ENCODE peak calls at places on chromosomes 13 and 19, in seven cellular contexts. N, T, C, O, G, Y and V are unnamed samples.

GRCh38 chr19:13579388-13580060 is 73.2 kb upstream of the CACNA1A start:
- DNase-seq in N (no peak), T (no peak), Y (no peak), O (no peak), G (no peak), C (no peak), V (no peak)

GRCh38 chr13:47454986-47455385 is 546.1 kb downstream of the SUCLA2 start:
- DNase-seq in N (no peak), O (no peak), T (no peak), C (no peak), Y (no peak), G (no peak), V (no peak)

GRCh38 chr19:51450730-51451307 is 7.4 kb downstream of the SIGLEC8 start:
- DNase-seq in N (no peak), O (no peak), G (no peak), C (no peak), Y (no peak), T (no peak), V (no peak)

GRCh38 chr13:105655046-105655445 is 880.4 kb downstream of the EFNB2 start:
- DNase-seq in G (no peak), C (no peak), Y (no peak), T (no peak), N (no peak), O (no peak), V (no peak)

GRCh38 chr19:39407644-39408391 is 1.2 kb downstream of the ZFP36 start:
- DNase-seq in T (peak; percentile 82), C (no peak), O (peak; percentile 65), G (peak; percentile 81), N (no peak), Y (peak; percentile 50), V (peak; percentile 85)

GRCh38 chr13:68323106-68323505 is 1093.0 kb upstream of the PCDH9 start:
- DNase-seq in C (no peak), G (no peak), O (no peak), T (no peak), Y (no peak), N (no peak), V (no peak)

GRCh38 chr19:44111910-44112463 is 1.2 kb upstream of the ZNF225 start:
- DNase-seq in O (no peak), C (peak; percentile 57), T (no peak), G (no peak), Y (no peak), N (no peak), V (no peak)

GRCh38 chr13:74710006-74710405 is 575.8 kb upstream of the KLF12 start:
- DNase-seq in Y (no peak), O (no peak), N (no peak), T (no peak), G (no peak), C (no peak), V (no peak)

GRCh38 chr19:3298853-3299449 is 67.4 kb upstream of the NFIC start:
- DNase-seq in N (no peak), Y (no peak), T (no peak), G (no peak), O (no peak), C (no peak), V (no peak)

GRCh38 chr13:26771796-26772195 is 11.2 kb upstream of the GPR12 start:
- DNase-seq in T (no peak), N (no peak), Y (no peak), C (no peak), O (no peak), G (no peak), V (no peak)
- H3K27me3 ChIP-seq in T (peaks cover 3% of the 10 kb centered on the region), N (peaks cover 7% of the 10 kb centered on the region), Y (no peaks in the 10 kb centered on the region), C (no peaks in the 10 kb centered on the region), O (no peaks in the 10 kb centered on the region), G (no peaks in the 10 kb centered on the region), V (no peaks in the 10 kb centered on the region)

DNA sequence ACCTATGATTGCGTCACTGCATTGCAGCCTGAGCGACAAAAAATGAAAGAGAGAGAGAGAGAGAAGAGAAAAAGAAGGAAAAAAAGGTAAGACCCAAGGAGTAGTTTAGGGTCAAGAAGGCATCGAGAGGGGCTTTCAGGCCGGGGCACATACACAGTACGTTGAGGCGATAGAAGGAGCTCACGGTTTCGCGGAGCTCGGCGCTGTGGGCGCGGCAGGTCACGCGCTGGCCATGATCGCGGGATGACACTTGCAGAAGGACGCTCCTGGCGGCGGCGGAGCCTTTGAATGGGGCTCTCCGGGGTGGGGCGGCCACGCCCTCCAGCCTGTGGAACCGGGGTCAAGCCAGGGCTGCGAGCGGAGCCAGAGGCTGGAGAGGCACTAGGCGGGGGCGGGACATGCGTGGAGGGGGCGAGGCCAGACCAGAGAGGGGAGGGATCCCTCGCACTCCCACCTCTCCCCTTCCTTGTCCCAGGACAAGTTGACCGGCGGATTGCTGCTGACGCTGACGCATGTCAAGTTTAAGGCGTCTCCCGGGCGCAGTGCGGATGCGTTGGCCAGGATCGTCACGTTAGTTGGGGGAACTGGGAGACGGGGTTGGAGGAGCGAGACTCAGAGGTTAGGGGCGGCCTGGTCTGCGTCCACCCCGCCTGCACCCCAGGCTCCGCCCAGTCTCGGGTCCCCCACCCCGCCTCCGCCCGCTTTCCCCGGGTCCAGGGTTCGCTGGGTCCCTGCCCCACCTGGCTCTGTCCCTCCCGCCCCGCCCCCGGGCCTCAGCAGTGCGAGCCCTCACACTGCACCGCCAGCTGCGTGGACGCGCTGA is 6.9 kb downstream of the NPHS1 start:
- DNase-seq in Y (no peak), G (no peak), N (no peak), T (peak; percentile 41), O (no peak), C (no peak), V (no peak)
- H3K27me3 ChIP-seq in Y (peaks cover 67% of the 10 kb centered on the region), G (peaks cover 32% of the 10 kb centered on the region), N (peaks cover 82% of the 10 kb centered on the region), T (peaks cover 77% of the 10 kb centered on the region), O (peaks cover 79% of the 10 kb centered on the region), C (peaks cover 47% of the 10 kb centered on the region), V (no peaks in the 10 kb centered on the region)

GRCh38 chr13:112073245-112074138 is 6.5 kb downstream of the SOX1 start:
- DNase-seq in C (peak; percentile 90), Y (no peak), O (no peak), G (no peak), T (no peak), N (no peak), V (no peak)
- H3K27me3 ChIP-seq in C (peaks cover 35% of the 10 kb centered on the region), Y (peaks cover 93% of the 10 kb centered on the region), O (peaks cover 87% of the 10 kb centered on the region), G (peaks cover 50% of the 10 kb centered on the region), T (peaks cover 100% of the 10 kb centered on the region), N (peaks cover 86% of the 10 kb centered on the region), V (no peaks in the 10 kb centered on the region)

GRCh38 chr19:49427339-49427738 is 2.2 kb downstream of the GFY start:
- DNase-seq in G (no peak), Y (no peak), C (no peak), T (no peak), O (no peak), N (no peak), V (no peak)

GRCh38 chr19:49427855-49428546 is 2.8 kb downstream of the GFY start:
- DNase-seq in C (no peak), O (no peak), Y (no peak), N (no peak), G (no peak), T (no peak), V (peak; percentile 44)

GRCh38 chr19:49425178-49425577 is at the start of gene GFY:
- DNase-seq in O (no peak), Y (no peak), C (no peak), T (no peak), N (no peak), G (no peak), V (no peak)

GRCh38 chr19:49423985-49424303 is 703 bp upstream of the PTH2 start:
- DNase-seq in N (no peak), T (no peak), G (peak; percentile 44), O (no peak), C (no peak), Y (no peak), V (no peak)

DNA sequence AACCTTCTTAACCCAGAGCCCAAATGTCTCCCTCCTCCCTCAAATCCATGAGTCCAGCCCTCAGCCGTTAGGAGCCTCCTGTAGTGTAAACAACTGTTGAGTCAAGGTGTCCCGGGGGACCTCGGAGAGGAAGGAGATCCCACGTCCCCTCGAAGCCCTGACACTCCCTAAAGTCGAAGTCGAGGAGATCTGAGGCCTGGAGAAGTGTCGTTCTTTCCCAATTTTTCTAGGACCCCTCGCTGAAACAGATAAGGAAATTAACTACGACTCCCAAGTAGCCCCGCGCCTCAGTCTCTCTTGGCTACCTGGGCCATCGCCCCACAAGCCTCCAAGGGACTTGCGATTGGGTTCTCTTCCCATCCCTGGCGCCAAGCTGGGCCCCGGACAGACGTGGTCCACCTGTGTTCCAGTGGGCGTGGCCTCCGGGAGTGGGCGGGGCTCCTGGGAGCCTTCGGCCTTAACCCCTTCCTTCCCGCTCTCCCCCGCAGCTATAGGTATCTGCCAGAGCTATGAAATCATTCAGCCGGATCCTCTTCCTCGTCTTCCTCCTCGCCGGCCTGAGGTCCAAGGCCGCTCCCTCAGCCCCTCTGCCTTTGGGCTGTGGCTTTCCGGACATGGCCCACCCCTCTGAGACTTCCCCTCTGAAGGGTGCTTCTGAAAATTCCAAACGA is 869 bp downstream of the GFY start:
- DNase-seq in G (no peak), T (no peak), N (no peak), Y (no peak), O (no peak), C (no peak), V (no peak)
- H3K27me3 ChIP-seq in G (peaks cover 88% of the 10 kb centered on the region), T (peaks cover 100% of the 10 kb centered on the region), N (peaks cover 100% of the 10 kb centered on the region), Y (peaks cover 79% of the 10 kb centered on the region), O (peaks cover 98% of the 10 kb centered on the region), C (peaks cover 74% of the 10 kb centered on the region), V (peaks cover 73% of the 10 kb centered on the region)

GRCh38 chr13:113052206-113052605 is 53.4 kb upstream of the F7 start:
- DNase-seq in Y (peak; percentile 17), T (no peak), C (no peak), G (no peak), N (no peak), O (no peak), V (no peak)

GRCh38 chr13:113051641-113052040 is 54.0 kb upstream of the F7 start:
- DNase-seq in Y (no peak), T (no peak), O (no peak), N (no peak), G (no peak), C (no peak), V (no peak)

GRCh38 chr13:113049521-113049941 is 56.1 kb upstream of the F7 start:
- DNase-seq in C (no peak), T (no peak), O (no peak), N (no peak), G (no peak), Y (peak; percentile 70), V (no peak)

GRCh38 chr13:113049981-113050380 is 55.6 kb upstream of the F7 start:
- DNase-seq in O (no peak), T (no peak), Y (no peak), C (no peak), N (no peak), G (no peak), V (no peak)

GRCh38 chr13:113050856-113051431 is 54.6 kb upstream of the F7 start:
- DNase-seq in G (no peak), T (no peak), N (no peak), Y (peak; percentile 21), O (no peak), C (no peak), V (no peak)
- H3K27me3 ChIP-seq in G (no peaks in the 10 kb centered on the region), T (peaks cover 9% of the 10 kb centered on the region), N (peaks cover 8% of the 10 kb centered on the region), Y (no peaks in the 10 kb centered on the region), O (no peaks in the 10 kb centered on the region), C (peaks cover 4% of the 10 kb centered on the region), V (no peaks in the 10 kb centered on the region)

DNA sequence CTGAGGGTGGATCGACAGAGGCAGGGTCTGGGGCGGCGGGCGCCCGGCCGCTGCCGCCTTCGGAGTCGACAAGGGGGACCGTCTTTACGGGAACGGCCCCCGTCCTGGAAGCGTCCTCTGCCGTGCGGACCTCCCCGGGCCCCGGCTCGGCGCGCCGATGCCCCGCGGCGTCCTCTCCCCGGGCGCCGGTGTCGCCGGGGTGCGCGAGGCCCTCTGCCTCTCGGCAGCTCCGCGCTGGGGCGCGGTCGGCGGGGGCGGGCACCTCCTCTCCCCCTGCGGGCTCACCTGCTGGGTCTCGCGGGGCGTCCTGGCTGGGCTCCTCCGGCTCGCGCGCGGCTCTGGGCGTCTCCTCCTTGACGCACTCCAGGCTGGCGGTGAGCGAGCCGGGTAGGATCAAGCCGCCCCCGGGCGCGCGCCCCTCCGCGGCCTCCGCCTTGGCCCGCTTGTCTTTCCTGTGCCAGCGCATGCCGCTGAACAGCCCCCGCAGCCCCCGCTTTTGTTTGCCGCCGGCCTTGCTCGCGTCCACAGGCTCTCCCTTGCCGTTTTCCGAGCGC is 1.5 kb downstream of the AMER2 start:
- DNase-seq in O (no peak), Y (no peak), G (no peak), N (no peak), C (no peak), T (no peak), V (no peak)
- H3K27me3 ChIP-seq in O (peaks cover 47% of the 10 kb centered on the region), Y (peaks cover 35% of the 10 kb centered on the region), G (peaks cover 10% of the 10 kb centered on the region), N (peaks cover 50% of the 10 kb centered on the region), C (peaks cover 31% of the 10 kb centered on the region), T (peaks cover 70% of the 10 kb centered on the region), V (no peaks in the 10 kb centered on the region)